ENCODE peak calls at places on chromosomes 3 and 15, in six cellular contexts. One of them, this sample, is unnamed.

GRCh38 chr3:183151086-183151485 is 11.4 kb downstream of the LAMP3 start:
- DNase-seq in AG20443: no peak
- DNase-seq in Ammon's horn: no peak
- DNase-seq in NK-92 treated with Interleukin-12 subunit alpha and Interleukin-12 subunit beta, amount 100 ng/mL, for 24 hours: no peak
- DNase-seq in hippocampal formation: no peak
- DNase-seq in AG09309: no peak
- DNase-seq in this sample: no peak

GRCh38 chr3:21017115-21017852 is 733.7 kb downstream of the ZNF385D start:
- DNase-seq in AG20443: no peak
- DNase-seq in Ammon's horn: no peak
- DNase-seq in NK-92 treated with Interleukin-12 subunit alpha and Interleukin-12 subunit beta, amount 100 ng/mL, for 24 hours: no peak
- DNase-seq in hippocampal formation: no peak
- DNase-seq in AG09309: no peak
- DNase-seq in this sample: no peak

GRCh38 chr3:11080492-11080891 is 73.8 kb upstream of the HRH1 start:
- DNase-seq in AG20443: no peak
- DNase-seq in Ammon's horn: no peak
- DNase-seq in NK-92 treated with Interleukin-12 subunit alpha and Interleukin-12 subunit beta, amount 100 ng/mL, for 24 hours: no peak
- DNase-seq in hippocampal formation: no peak
- DNase-seq in AG09309: no peak
- DNase-seq in this sample: no peak

GRCh38 chr3:142886938-142887337 is 1.9 kb downstream of the PCOLCE2 start:
- DNase-seq in AG20443: no peak
- DNase-seq in Ammon's horn: no peak
- DNase-seq in NK-92 treated with Interleukin-12 subunit alpha and Interleukin-12 subunit beta, amount 100 ng/mL, for 24 hours: no peak
- DNase-seq in hippocampal formation: no peak
- DNase-seq in AG09309: peak
- DNase-seq in this sample: no peak

GRCh38 chr3:123767020-123767394 is 117.1 kb downstream of the MYLK start:
- DNase-seq in AG20443: no peak
- DNase-seq in Ammon's horn: no peak
- DNase-seq in NK-92 treated with Interleukin-12 subunit alpha and Interleukin-12 subunit beta, amount 100 ng/mL, for 24 hours: no peak
- DNase-seq in hippocampal formation: no peak
- DNase-seq in AG09309: no peak
- DNase-seq in this sample: no peak

GRCh38 chr3:134369861-134370596 is 4.2 kb downstream of the AMOTL2 start:
- DNase-seq in AG20443: no peak
- DNase-seq in Ammon's horn: no peak
- DNase-seq in NK-92 treated with Interleukin-12 subunit alpha and Interleukin-12 subunit beta, amount 100 ng/mL, for 24 hours: no peak
- DNase-seq in hippocampal formation: no peak
- DNase-seq in AG09309: no peak
- DNase-seq in this sample: no peak

GRCh38 chr3:175304437-175304836 is 445.3 kb downstream of the NAALADL2 start:
- DNase-seq in AG20443: peak
- DNase-seq in Ammon's horn: no peak
- DNase-seq in NK-92 treated with Interleukin-12 subunit alpha and Interleukin-12 subunit beta, amount 100 ng/mL, for 24 hours: no peak
- DNase-seq in hippocampal formation: no peak
- DNase-seq in AG09309: no peak
- DNase-seq in this sample: no peak

GRCh38 chr3:14497321-14497720 is 42.8 kb downstream of the GRIP2 start:
- DNase-seq in AG20443: no peak
- DNase-seq in Ammon's horn: no peak
- DNase-seq in NK-92 treated with Interleukin-12 subunit alpha and Interleukin-12 subunit beta, amount 100 ng/mL, for 24 hours: no peak
- DNase-seq in hippocampal formation: no peak
- DNase-seq in AG09309: no peak
- DNase-seq in this sample: no peak

GRCh38 chr3:36075491-36075890 is 304.8 kb upstream of the STAC start:
- DNase-seq in AG20443: peak
- DNase-seq in Ammon's horn: no peak
- DNase-seq in NK-92 treated with Interleukin-12 subunit alpha and Interleukin-12 subunit beta, amount 100 ng/mL, for 24 hours: no peak
- DNase-seq in hippocampal formation: no peak
- DNase-seq in AG09309: peak
- DNase-seq in this sample: no peak

GRCh38 chr3:130626021-130626420 is 109.0 kb downstream of the COL6A6 start:
- DNase-seq in AG20443: peak
- DNase-seq in Ammon's horn: peak
- DNase-seq in NK-92 treated with Interleukin-12 subunit alpha and Interleukin-12 subunit beta, amount 100 ng/mL, for 24 hours: no peak
- DNase-seq in hippocampal formation: no peak
- DNase-seq in AG09309: no peak
- DNase-seq in this sample: no peak

GRCh38 chr3:176513604-176514003 is 683.7 kb downstream of the TBL1XR1 start:
- DNase-seq in AG20443: no peak
- DNase-seq in Ammon's horn: no peak
- DNase-seq in NK-92 treated with Interleukin-12 subunit alpha and Interleukin-12 subunit beta, amount 100 ng/mL, for 24 hours: no peak
- DNase-seq in hippocampal formation: no peak
- DNase-seq in AG09309: no peak
- DNase-seq in this sample: no peak

GRCh38 chr3:73350988-73351387 is 273.8 kb downstream of the PDZRN3 start:
- DNase-seq in AG20443: no peak
- DNase-seq in Ammon's horn: no peak
- DNase-seq in NK-92 treated with Interleukin-12 subunit alpha and Interleukin-12 subunit beta, amount 100 ng/mL, for 24 hours: no peak
- DNase-seq in hippocampal formation: no peak
- DNase-seq in AG09309: no peak
- DNase-seq in this sample: no peak

GRCh38 chr3:87069021-87069420 is 78.1 kb upstream of the VGLL3 start:
- DNase-seq in AG20443: no peak
- DNase-seq in Ammon's horn: no peak
- DNase-seq in NK-92 treated with Interleukin-12 subunit alpha and Interleukin-12 subunit beta, amount 100 ng/mL, for 24 hours: no peak
- DNase-seq in hippocampal formation: no peak
- DNase-seq in AG09309: no peak
- DNase-seq in this sample: no peak

GRCh38 chr3:126537730-126538281 is 13.9 kb downstream of the CHST13 start:
- DNase-seq in AG20443: no peak
- DNase-seq in Ammon's horn: no peak
- DNase-seq in NK-92 treated with Interleukin-12 subunit alpha and Interleukin-12 subunit beta, amount 100 ng/mL, for 24 hours: no peak
- DNase-seq in hippocampal formation: no peak
- DNase-seq in AG09309: no peak
- DNase-seq in this sample: no peak

GRCh38 chr3:10263549-10264363 is 15.5 kb downstream of the TATDN2 start:
- DNase-seq in AG20443: peak
- DNase-seq in Ammon's horn: no peak
- DNase-seq in NK-92 treated with Interleukin-12 subunit alpha and Interleukin-12 subunit beta, amount 100 ng/mL, for 24 hours: no peak
- DNase-seq in hippocampal formation: no peak
- DNase-seq in AG09309: no peak
- DNase-seq in this sample: no peak

GRCh38 chr3:148315756-148316155 is 381.9 kb upstream of the AGTR1 start:
- DNase-seq in AG20443: no peak
- DNase-seq in Ammon's horn: no peak
- DNase-seq in NK-92 treated with Interleukin-12 subunit alpha and Interleukin-12 subunit beta, amount 100 ng/mL, for 24 hours: no peak
- DNase-seq in hippocampal formation: no peak
- DNase-seq in AG09309: no peak
- DNase-seq in this sample: no peak

GRCh38 chr3:183264249-183264648 is 11.2 kb downstream of the B3GNT5 start:
- DNase-seq in AG20443: no peak
- DNase-seq in Ammon's horn: no peak
- DNase-seq in NK-92 treated with Interleukin-12 subunit alpha and Interleukin-12 subunit beta, amount 100 ng/mL, for 24 hours: no peak
- DNase-seq in hippocampal formation: no peak
- DNase-seq in AG09309: no peak
- DNase-seq in this sample: no peak

GRCh38 chr15:66459818-66460615 is 37.5 kb downstream of the SNAPC5 start:
- DNase-seq in AG20443: peak
- DNase-seq in Ammon's horn: no peak
- DNase-seq in NK-92 treated with Interleukin-12 subunit alpha and Interleukin-12 subunit beta, amount 100 ng/mL, for 24 hours: no peak
- DNase-seq in hippocampal formation: no peak
- DNase-seq in AG09309: no peak
- DNase-seq in this sample: no peak

GRCh38 chr3:106349191-106349881 is 480.5 kb upstream of the CBLB start:
- DNase-seq in AG20443: no peak
- DNase-seq in Ammon's horn: no peak
- DNase-seq in NK-92 treated with Interleukin-12 subunit alpha and Interleukin-12 subunit beta, amount 100 ng/mL, for 24 hours: no peak
- DNase-seq in hippocampal formation: no peak
- DNase-seq in AG09309: no peak
- DNase-seq in this sample: no peak

GRCh38 chr3:193984378-193984777 is 151.6 kb upstream of the HES1 start:
- DNase-seq in AG20443: no peak
- DNase-seq in Ammon's horn: no peak
- DNase-seq in NK-92 treated with Interleukin-12 subunit alpha and Interleukin-12 subunit beta, amount 100 ng/mL, for 24 hours: no peak
- DNase-seq in hippocampal formation: no peak
- DNase-seq in AG09309: no peak
- DNase-seq in this sample: no peak

GRCh38 chr3:24264748-24265158 is 229.9 kb downstream of the THRB start:
- DNase-seq in AG20443: peak
- DNase-seq in Ammon's horn: peak
- DNase-seq in NK-92 treated with Interleukin-12 subunit alpha and Interleukin-12 subunit beta, amount 100 ng/mL, for 24 hours: no peak
- DNase-seq in hippocampal formation: peak
- DNase-seq in AG09309: no peak
- DNase-seq in this sample: no peak

GRCh38 chr15:58553365-58553918 is 121.7 kb downstream of the LIPC start:
- DNase-seq in AG20443: no peak
- DNase-seq in Ammon's horn: no peak
- DNase-seq in NK-92 treated with Interleukin-12 subunit alpha and Interleukin-12 subunit beta, amount 100 ng/mL, for 24 hours: no peak
- DNase-seq in hippocampal formation: no peak
- DNase-seq in AG09309: no peak
- DNase-seq in this sample: no peak

GRCh38 chr3:177141899-177142651 is 55.2 kb downstream of the TBL1XR1 start:
- DNase-seq in AG20443: no peak
- DNase-seq in Ammon's horn: no peak
- DNase-seq in NK-92 treated with Interleukin-12 subunit alpha and Interleukin-12 subunit beta, amount 100 ng/mL, for 24 hours: no peak
- DNase-seq in hippocampal formation: no peak
- DNase-seq in AG09309: no peak
- DNase-seq in this sample: no peak

GRCh38 chr3:171967137-171967783 is 72.1 kb upstream of the FNDC3B start:
- DNase-seq in AG20443: peak
- DNase-seq in Ammon's horn: peak
- DNase-seq in NK-92 treated with Interleukin-12 subunit alpha and Interleukin-12 subunit beta, amount 100 ng/mL, for 24 hours: no peak
- DNase-seq in hippocampal formation: no peak
- DNase-seq in AG09309: peak
- DNase-seq in this sample: peak

GRCh38 chr3:55669133-55669532 is 182.0 kb upstream of the WNT5A start:
- DNase-seq in AG20443: no peak
- DNase-seq in Ammon's horn: no peak
- DNase-seq in NK-92 treated with Interleukin-12 subunit alpha and Interleukin-12 subunit beta, amount 100 ng/mL, for 24 hours: no peak
- DNase-seq in hippocampal formation: no peak
- DNase-seq in AG09309: no peak
- DNase-seq in this sample: no peak

GRCh38 chr3:13420817-13421755 is 964 bp upstream of the NUP210 start:
- DNase-seq in AG20443: no peak
- DNase-seq in Ammon's horn: no peak
- DNase-seq in NK-92 treated with Interleukin-12 subunit alpha and Interleukin-12 subunit beta, amount 100 ng/mL, for 24 hours: peak
- DNase-seq in hippocampal formation: no peak
- DNase-seq in AG09309: no peak
- DNase-seq in this sample: no peak

GRCh38 chr3:129938140-129938930 is 36.2 kb upstream of the TRH start:
- DNase-seq in AG20443: no peak
- DNase-seq in Ammon's horn: no peak
- DNase-seq in NK-92 treated with Interleukin-12 subunit alpha and Interleukin-12 subunit beta, amount 100 ng/mL, for 24 hours: no peak
- DNase-seq in hippocampal formation: no peak
- DNase-seq in AG09309: no peak
- DNase-seq in this sample: no peak

GRCh38 chr3:105997800-105998526 is 129.2 kb upstream of the CBLB start:
- DNase-seq in AG20443: peak
- DNase-seq in Ammon's horn: no peak
- DNase-seq in NK-92 treated with Interleukin-12 subunit alpha and Interleukin-12 subunit beta, amount 100 ng/mL, for 24 hours: no peak
- DNase-seq in hippocampal formation: no peak
- DNase-seq in AG09309: peak
- DNase-seq in this sample: peak

GRCh38 chr15:46174122-46174521 is 539.3 kb downstream of the SQOR start:
- DNase-seq in AG20443: no peak
- DNase-seq in Ammon's horn: no peak
- DNase-seq in NK-92 treated with Interleukin-12 subunit alpha and Interleukin-12 subunit beta, amount 100 ng/mL, for 24 hours: no peak
- DNase-seq in hippocampal formation: no peak
- DNase-seq in AG09309: no peak
- DNase-seq in this sample: no peak

GRCh38 chr3:113274425-113274824 is 63.1 kb downstream of the BOC start:
- DNase-seq in AG20443: no peak
- DNase-seq in Ammon's horn: no peak
- DNase-seq in NK-92 treated with Interleukin-12 subunit alpha and Interleukin-12 subunit beta, amount 100 ng/mL, for 24 hours: no peak
- DNase-seq in hippocampal formation: no peak
- DNase-seq in AG09309: no peak
- DNase-seq in this sample: no peak

GRCh38 chr3:47910777-47911440 is 105.3 kb downstream of the MAP4 start:
- DNase-seq in AG20443: peak
- DNase-seq in Ammon's horn: peak
- DNase-seq in NK-92 treated with Interleukin-12 subunit alpha and Interleukin-12 subunit beta, amount 100 ng/mL, for 24 hours: no peak
- DNase-seq in hippocampal formation: no peak
- DNase-seq in AG09309: peak
- DNase-seq in this sample: peak

GRCh38 chr3:133211449-133211848 is 173.3 kb downstream of the TMEM108 start:
- DNase-seq in AG20443: no peak
- DNase-seq in Ammon's horn: peak
- DNase-seq in NK-92 treated with Interleukin-12 subunit alpha and Interleukin-12 subunit beta, amount 100 ng/mL, for 24 hours: no peak
- DNase-seq in hippocampal formation: peak
- DNase-seq in AG09309: no peak
- DNase-seq in this sample: no peak

GRCh38 chr15:50256188-50257041 is 9.1 kb downstream of the HDC start:
- DNase-seq in AG20443: no peak
- DNase-seq in Ammon's horn: no peak
- DNase-seq in NK-92 treated with Interleukin-12 subunit alpha and Interleukin-12 subunit beta, amount 100 ng/mL, for 24 hours: no peak
- DNase-seq in hippocampal formation: no peak
- DNase-seq in AG09309: peak
- DNase-seq in this sample: no peak

GRCh38 chr3:152589644-152590043 is 245.3 kb upstream of the P2RY1 start:
- DNase-seq in AG20443: no peak
- DNase-seq in Ammon's horn: no peak
- DNase-seq in NK-92 treated with Interleukin-12 subunit alpha and Interleukin-12 subunit beta, amount 100 ng/mL, for 24 hours: no peak
- DNase-seq in hippocampal formation: no peak
- DNase-seq in AG09309: no peak
- DNase-seq in this sample: no peak

GRCh38 chr3:128497305-128498126 is 4.5 kb upstream of the GATA2 start:
- DNase-seq in AG20443: peak
- DNase-seq in Ammon's horn: peak
- DNase-seq in NK-92 treated with Interleukin-12 subunit alpha and Interleukin-12 subunit beta, amount 100 ng/mL, for 24 hours: no peak
- DNase-seq in hippocampal formation: peak
- DNase-seq in AG09309: no peak
- DNase-seq in this sample: no peak